ENCODE peak calls at places on chromosome 7, in four cellular contexts. One of them, this sample, is unnamed.
A peak's percentile ranks its signal among the peaks of the same experiment; 100 is the strongest.

GRCh38 chr7:16933296-16934248 is 51.8 kb upstream of the AGR3 start:
- DNase-seq in HCT116: no peak
- DNase-seq in NCI-H2081: no peak
- DNase-seq in activated naive CD8-positive, alpha-beta T cell treated with anti-CD3 and anti-CD28 coated beads, Interleukin-2, amount 10 ng/mL, durations not matched to agents 7 days and 5 days: peak; percentile 49
- DNase-seq in this sample: no peak

GRCh38 chr7:154519229-154519628 is 467.0 kb downstream of the DPP6 start:
- DNase-seq in activated naive CD8-positive, alpha-beta T cell treated with anti-CD3 and anti-CD28 coated beads, Interleukin-2, amount 10 ng/mL, durations not matched to agents 7 days and 5 days: no peak
- DNase-seq in HCT116: no peak
- DNase-seq in NCI-H2081: no peak
- DNase-seq in this sample: no peak

GRCh38 chr7:2947381-2947780 is 96.3 kb downstream of the CARD11 start:
- DNase-seq in activated naive CD8-positive, alpha-beta T cell treated with anti-CD3 and anti-CD28 coated beads, Interleukin-2, amount 10 ng/mL, durations not matched to agents 7 days and 5 days: peak; percentile 5
- DNase-seq in NCI-H2081: no peak
- DNase-seq in HCT116: no peak
- DNase-seq in this sample: no peak

GRCh38 chr7:141071260-141071854 is 2.5 kb upstream of the TMEM178B start:
- DNase-seq in activated naive CD8-positive, alpha-beta T cell treated with anti-CD3 and anti-CD28 coated beads, Interleukin-2, amount 10 ng/mL, durations not matched to agents 7 days and 5 days: peak; percentile 60
- DNase-seq in HCT116: peak; percentile 4
- DNase-seq in NCI-H2081: peak; percentile 89
- DNase-seq in this sample: peak; percentile 94

GRCh38 chr7:98730331-98730730 is 113.2 kb downstream of the NPTX2 start:
- DNase-seq in HCT116: no peak
- DNase-seq in activated naive CD8-positive, alpha-beta T cell treated with anti-CD3 and anti-CD28 coated beads, Interleukin-2, amount 10 ng/mL, durations not matched to agents 7 days and 5 days: no peak
- DNase-seq in NCI-H2081: no peak
- DNase-seq in this sample: no peak

GRCh38 chr7:139908792-139909191 is 79.7 kb downstream of the TBXAS1 start:
- DNase-seq in NCI-H2081: no peak
- DNase-seq in HCT116: no peak
- DNase-seq in activated naive CD8-positive, alpha-beta T cell treated with anti-CD3 and anti-CD28 coated beads, Interleukin-2, amount 10 ng/mL, durations not matched to agents 7 days and 5 days: no peak
- DNase-seq in this sample: no peak

GRCh38 chr7:19852192-19852591 is 78.8 kb upstream of the TMEM196 start:
- DNase-seq in HCT116: no peak
- DNase-seq in NCI-H2081: no peak
- DNase-seq in activated naive CD8-positive, alpha-beta T cell treated with anti-CD3 and anti-CD28 coated beads, Interleukin-2, amount 10 ng/mL, durations not matched to agents 7 days and 5 days: no peak
- DNase-seq in this sample: no peak

GRCh38 chr7:144508702-144509101 is 105.2 kb upstream of the NOBOX start:
- DNase-seq in NCI-H2081: no peak
- DNase-seq in HCT116: no peak
- DNase-seq in activated naive CD8-positive, alpha-beta T cell treated with anti-CD3 and anti-CD28 coated beads, Interleukin-2, amount 10 ng/mL, durations not matched to agents 7 days and 5 days: no peak
- DNase-seq in this sample: no peak

GRCh38 chr7:8620169-8620568 is 186.8 kb downstream of the NXPH1 start:
- DNase-seq in activated naive CD8-positive, alpha-beta T cell treated with anti-CD3 and anti-CD28 coated beads, Interleukin-2, amount 10 ng/mL, durations not matched to agents 7 days and 5 days: no peak
- DNase-seq in HCT116: no peak
- DNase-seq in NCI-H2081: no peak
- DNase-seq in this sample: no peak

GRCh38 chr7:114820993-114821945 is 100.6 kb upstream of the MDFIC start:
- DNase-seq in HCT116: no peak
- DNase-seq in NCI-H2081: no peak
- DNase-seq in activated naive CD8-positive, alpha-beta T cell treated with anti-CD3 and anti-CD28 coated beads, Interleukin-2, amount 10 ng/mL, durations not matched to agents 7 days and 5 days: no peak
- DNase-seq in this sample: no peak

GRCh38 chr7:138015096-138015495 is 13.2 kb upstream of the CREB3L2 start:
- DNase-seq in activated naive CD8-positive, alpha-beta T cell treated with anti-CD3 and anti-CD28 coated beads, Interleukin-2, amount 10 ng/mL, durations not matched to agents 7 days and 5 days: no peak
- DNase-seq in NCI-H2081: no peak
- DNase-seq in HCT116: no peak
- DNase-seq in this sample: no peak

GRCh38 chr7:93374345-93374940 is 142.3 kb downstream of the VPS50 start:
- DNase-seq in HCT116: peak; percentile 24
- DNase-seq in NCI-H2081: peak; percentile 43
- DNase-seq in activated naive CD8-positive, alpha-beta T cell treated with anti-CD3 and anti-CD28 coated beads, Interleukin-2, amount 10 ng/mL, durations not matched to agents 7 days and 5 days: no peak
- DNase-seq in this sample: peak; percentile 68

This sample was measured in ACHN.